ENCODE peak calls at places on chromosome 4, in nine cellular contexts. One of them, this sample, is unnamed.

GRCh38 chr4:82469776-82470345 is 39.5 kb downstream of the ENOPH1 start:
- DNase-seq in K562: no peak
- DNase-seq in thoracic aorta: no peak
- DNase-seq in IMR-90: peak
- DNase-seq in AG04450: peak
- DNase-seq in WERI-Rb-1: no peak
- DNase-seq in cardiac muscle cell: peak
- DNase-seq in left lung: no peak
- DNase-seq in right atrium auricular region: no peak
- DNase-seq in this sample: peak

GRCh38 chr4:168693750-168694470 is 197.1 kb downstream of the PALLD start:
- DNase-seq in thoracic aorta: no peak
- DNase-seq in AG04450: no peak
- DNase-seq in IMR-90: peak
- DNase-seq in cardiac muscle cell: no peak
- DNase-seq in WERI-Rb-1: no peak
- DNase-seq in left lung: no peak
- DNase-seq in right atrium auricular region: no peak
- DNase-seq in K562: no peak
- DNase-seq in this sample: no peak

GRCh38 chr4:10535900-10536299 is 78.7 kb upstream of the ZNF518B start:
- DNase-seq in WERI-Rb-1: no peak
- DNase-seq in thoracic aorta: no peak
- DNase-seq in K562: no peak
- DNase-seq in right atrium auricular region: no peak
- DNase-seq in IMR-90: no peak
- DNase-seq in cardiac muscle cell: no peak
- DNase-seq in AG04450: no peak
- DNase-seq in left lung: no peak
- DNase-seq in this sample: no peak

GRCh38 chr4:182917182-182918043 is at the start of gene DCTD:
- DNase-seq in thoracic aorta: no peak
- DNase-seq in left lung: peak
- DNase-seq in right atrium auricular region: peak
- DNase-seq in WERI-Rb-1: peak
- DNase-seq in AG04450: no peak
- DNase-seq in cardiac muscle cell: peak
- DNase-seq in K562: peak
- DNase-seq in IMR-90: peak
- DNase-seq in this sample: no peak

GRCh38 chr4:15466596-15466995 is 3.1 kb upstream of the CC2D2A start:
- DNase-seq in left lung: no peak
- DNase-seq in WERI-Rb-1: no peak
- DNase-seq in IMR-90: no peak
- DNase-seq in cardiac muscle cell: no peak
- DNase-seq in right atrium auricular region: no peak
- DNase-seq in AG04450: no peak
- DNase-seq in K562: no peak
- DNase-seq in thoracic aorta: no peak
- DNase-seq in this sample: no peak

GRCh38 chr4:106494066-106494465 is 125.5 kb upstream of the GIMD1 start:
- DNase-seq in left lung: no peak
- DNase-seq in thoracic aorta: no peak
- DNase-seq in IMR-90: peak
- DNase-seq in right atrium auricular region: no peak
- DNase-seq in K562: no peak
- DNase-seq in AG04450: no peak
- DNase-seq in WERI-Rb-1: no peak
- DNase-seq in cardiac muscle cell: no peak
- DNase-seq in this sample: no peak

GRCh38 chr4:153022233-153022632 is 86.1 kb downstream of the FHDC1 start:
- DNase-seq in IMR-90: no peak
- DNase-seq in K562: no peak
- DNase-seq in WERI-Rb-1: no peak
- DNase-seq in right atrium auricular region: no peak
- DNase-seq in cardiac muscle cell: no peak
- DNase-seq in thoracic aorta: no peak
- DNase-seq in left lung: no peak
- DNase-seq in AG04450: no peak
- DNase-seq in this sample: no peak

GRCh38 chr4:166143227-166143626 is 270.2 kb downstream of the TLL1 start:
- DNase-seq in cardiac muscle cell: peak
- DNase-seq in IMR-90: no peak
- DNase-seq in left lung: no peak
- DNase-seq in thoracic aorta: no peak
- DNase-seq in K562: no peak
- DNase-seq in WERI-Rb-1: no peak
- DNase-seq in right atrium auricular region: no peak
- DNase-seq in AG04450: no peak
- DNase-seq in this sample: no peak

GRCh38 chr4:38769441-38770210 is 13.2 kb downstream of the TLR10 start:
- DNase-seq in IMR-90: no peak
- DNase-seq in left lung: no peak
- DNase-seq in cardiac muscle cell: no peak
- DNase-seq in WERI-Rb-1: no peak
- DNase-seq in K562: no peak
- DNase-seq in AG04450: no peak
- DNase-seq in thoracic aorta: no peak
- DNase-seq in right atrium auricular region: no peak
- DNase-seq in this sample: no peak

GRCh38 chr4:99043346-99043745 is 45.2 kb downstream of the ADH5 start:
- DNase-seq in IMR-90: no peak
- DNase-seq in right atrium auricular region: no peak
- DNase-seq in cardiac muscle cell: peak
- DNase-seq in AG04450: no peak
- DNase-seq in K562: no peak
- DNase-seq in thoracic aorta: no peak
- DNase-seq in WERI-Rb-1: no peak
- DNase-seq in left lung: no peak
- DNase-seq in this sample: no peak

GRCh38 chr4:99052902-99053301 is 35.7 kb downstream of the ADH5 start:
- DNase-seq in AG04450: no peak
- DNase-seq in thoracic aorta: no peak
- DNase-seq in right atrium auricular region: no peak
- DNase-seq in IMR-90: peak
- DNase-seq in left lung: no peak
- DNase-seq in WERI-Rb-1: no peak
- DNase-seq in cardiac muscle cell: no peak
- DNase-seq in K562: no peak
- DNase-seq in this sample: no peak

DNA sequence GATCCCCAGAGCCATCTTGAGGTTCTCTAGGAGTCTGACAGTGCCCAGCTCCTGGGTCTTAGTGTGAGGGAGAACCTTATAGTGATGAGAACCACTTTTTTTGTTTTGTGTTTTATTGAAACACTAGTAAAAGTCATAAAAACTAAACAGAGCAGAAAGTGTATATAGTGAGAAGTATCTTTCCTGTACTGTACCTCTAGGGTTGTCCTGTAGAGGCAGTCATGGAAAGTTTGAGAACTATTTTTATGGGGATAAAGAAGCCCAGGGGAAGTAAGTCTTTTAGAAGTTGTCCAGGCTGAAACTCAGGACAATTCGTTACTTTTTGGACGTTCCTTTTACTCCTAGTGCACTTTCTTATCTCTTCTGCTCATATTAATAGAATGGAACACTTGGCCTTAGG is 40.9 kb downstream of the ADH5 start:
- DNase-seq in cardiac muscle cell: no peak
- DNase-seq in right atrium auricular region: no peak
- DNase-seq in WERI-Rb-1: no peak
- DNase-seq in left lung: no peak
- DNase-seq in AG04450: no peak
- DNase-seq in IMR-90: no peak
- DNase-seq in thoracic aorta: no peak
- DNase-seq in K562: no peak
- DNase-seq in this sample: no peak
- TF ChIP-seq CTCF in cardiac muscle cell: no peak
- TF ChIP-seq CTCF in right atrium auricular region: no peak
- TF ChIP-seq CTCF in WERI-Rb-1: no peak
- TF ChIP-seq CTCF in left lung: no peak
- TF ChIP-seq CTCF in AG04450: no peak
- TF ChIP-seq CTCF in IMR-90: no peak
- TF ChIP-seq CTCF in thoracic aorta: no peak
- TF ChIP-seq CTCF in K562: no peak
- TF ChIP-seq CTCF in this sample: peak

GRCh38 chr4:40190465-40190864 is 6.4 kb upstream of the RHOH start:
- DNase-seq in K562: no peak
- DNase-seq in AG04450: no peak
- DNase-seq in thoracic aorta: no peak
- DNase-seq in left lung: no peak
- DNase-seq in IMR-90: no peak
- DNase-seq in cardiac muscle cell: no peak
- DNase-seq in right atrium auricular region: no peak
- DNase-seq in WERI-Rb-1: no peak
- DNase-seq in this sample: no peak

GRCh38 chr4:40193018-40193571 is 3.7 kb upstream of the RHOH start:
- DNase-seq in cardiac muscle cell: no peak
- DNase-seq in thoracic aorta: no peak
- DNase-seq in AG04450: no peak
- DNase-seq in IMR-90: no peak
- DNase-seq in WERI-Rb-1: no peak
- DNase-seq in right atrium auricular region: no peak
- DNase-seq in left lung: no peak
- DNase-seq in K562: no peak
- DNase-seq in this sample: no peak

GRCh38 chr4:40190880-40191815 is 5.7 kb upstream of the RHOH start:
- DNase-seq in cardiac muscle cell: no peak
- DNase-seq in right atrium auricular region: no peak
- DNase-seq in AG04450: no peak
- DNase-seq in thoracic aorta: no peak
- DNase-seq in left lung: no peak
- DNase-seq in K562: no peak
- DNase-seq in WERI-Rb-1: no peak
- DNase-seq in IMR-90: no peak
- DNase-seq in this sample: no peak

GRCh38 chr4:40193578-40193977 is 3.3 kb upstream of the RHOH start:
- DNase-seq in IMR-90: no peak
- DNase-seq in cardiac muscle cell: no peak
- DNase-seq in thoracic aorta: no peak
- DNase-seq in left lung: no peak
- DNase-seq in K562: no peak
- DNase-seq in right atrium auricular region: no peak
- DNase-seq in WERI-Rb-1: peak
- DNase-seq in AG04450: no peak
- DNase-seq in this sample: no peak

DNA sequence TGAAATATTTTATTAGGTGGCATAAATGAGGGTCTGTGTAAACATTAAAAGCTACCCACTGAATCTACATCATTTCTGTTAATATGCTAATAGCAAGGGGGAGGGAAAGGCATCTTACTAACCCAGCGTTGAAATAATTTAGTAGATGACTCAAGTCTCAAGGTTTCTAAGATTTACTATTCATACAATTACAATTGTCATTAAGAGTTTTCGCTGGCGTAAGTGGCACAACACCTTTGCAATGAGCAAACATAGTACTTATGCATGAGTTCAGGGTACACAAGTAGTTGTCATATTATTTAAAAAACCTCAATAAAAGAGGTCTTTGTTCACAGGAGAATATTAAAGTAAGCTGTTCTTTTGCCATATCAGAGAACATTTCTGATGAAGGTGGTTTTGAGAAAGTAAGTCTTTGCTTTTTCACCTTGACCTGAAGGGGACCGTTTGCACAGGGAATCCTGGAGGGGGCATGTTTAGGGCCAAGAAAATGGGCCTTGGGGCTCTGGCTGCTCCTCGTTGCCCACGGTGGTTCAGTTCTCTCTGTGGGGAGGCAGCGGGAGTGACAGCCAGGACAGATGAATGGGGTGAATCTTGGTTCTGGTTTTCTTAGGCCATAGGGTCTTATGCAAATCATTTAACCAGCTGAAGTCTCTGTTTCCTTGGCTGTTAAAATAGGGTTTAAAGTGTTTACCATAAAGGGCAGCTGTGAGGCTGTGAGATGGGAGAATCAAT is 4.4 kb upstream of the RHOH start:
- DNase-seq in K562: no peak
- DNase-seq in IMR-90: no peak
- DNase-seq in cardiac muscle cell: no peak
- DNase-seq in AG04450: no peak
- DNase-seq in WERI-Rb-1: no peak
- DNase-seq in left lung: no peak
- DNase-seq in right atrium auricular region: no peak
- DNase-seq in thoracic aorta: no peak
- DNase-seq in this sample: no peak
- H3K4me3 ChIP-seq in K562: no peak
- H3K4me3 ChIP-seq in IMR-90: no peak
- H3K4me3 ChIP-seq in cardiac muscle cell: no peak
- H3K4me3 ChIP-seq in AG04450: no peak
- H3K4me3 ChIP-seq in WERI-Rb-1: no peak
- H3K4me3 ChIP-seq in left lung: no peak
- H3K4me3 ChIP-seq in right atrium auricular region: no peak
- H3K4me3 ChIP-seq in thoracic aorta: no peak
- H3K4me3 ChIP-seq in this sample: no peak

DNA sequence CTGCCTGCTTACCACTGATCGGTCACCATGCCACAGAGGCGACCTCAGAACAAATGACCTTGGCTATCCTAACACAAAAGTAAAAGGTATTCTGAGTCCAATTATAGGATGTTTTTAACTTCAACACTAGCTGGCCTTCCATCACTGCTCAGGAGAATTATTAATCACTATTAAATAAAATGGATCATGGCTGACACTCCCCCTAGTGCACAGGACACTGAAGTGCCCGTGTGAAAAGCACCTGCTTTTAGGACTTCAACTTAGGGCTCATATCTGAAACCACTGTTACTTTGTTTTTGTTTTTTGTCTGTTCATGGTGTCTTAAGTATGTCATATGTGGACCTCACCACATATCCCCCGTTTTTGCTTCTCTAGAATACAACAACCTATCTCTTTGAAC is 33.9 kb downstream of the STX18 start:
- DNase-seq in IMR-90: no peak
- DNase-seq in thoracic aorta: no peak
- DNase-seq in right atrium auricular region: no peak
- DNase-seq in K562: peak
- DNase-seq in left lung: no peak
- DNase-seq in WERI-Rb-1: no peak
- DNase-seq in AG04450: no peak
- DNase-seq in cardiac muscle cell: no peak
- DNase-seq in this sample: no peak
- TF ChIP-seq CTCF in IMR-90: peak
- TF ChIP-seq CTCF in thoracic aorta: no peak
- TF ChIP-seq CTCF in right atrium auricular region: peak
- TF ChIP-seq CTCF in K562: peak
- TF ChIP-seq CTCF in left lung: no peak
- TF ChIP-seq CTCF in WERI-Rb-1: peak
- TF ChIP-seq CTCF in AG04450: peak
- TF ChIP-seq CTCF in cardiac muscle cell: peak
- TF ChIP-seq CTCF in this sample: peak

DNA sequence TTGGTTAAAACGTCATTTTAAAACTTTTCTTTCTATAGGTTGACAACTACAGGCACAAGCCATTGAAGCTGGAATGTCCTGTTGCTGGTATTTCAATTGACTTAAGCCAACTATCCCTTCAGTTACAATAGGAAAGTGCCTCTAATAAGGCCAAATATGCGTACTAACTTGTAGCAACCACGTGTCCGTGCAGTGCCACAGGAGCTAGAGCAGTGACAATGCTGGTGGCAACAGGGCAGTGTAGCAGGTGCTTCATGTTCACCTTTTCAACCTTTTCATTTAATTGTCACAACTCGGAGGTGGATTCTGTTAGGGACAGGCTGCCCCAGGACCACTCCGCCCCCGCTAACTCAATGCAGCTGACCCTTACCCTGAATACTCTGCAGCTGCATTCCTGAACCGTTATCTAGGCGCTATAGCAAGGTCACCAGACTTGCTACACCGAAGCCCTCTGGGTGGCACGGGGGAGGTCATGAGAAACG is 37.7 kb downstream of the ERVMER34-1 start:
- DNase-seq in IMR-90: peak
- DNase-seq in K562: no peak
- DNase-seq in cardiac muscle cell: peak
- DNase-seq in thoracic aorta: no peak
- DNase-seq in left lung: no peak
- DNase-seq in WERI-Rb-1: no peak
- DNase-seq in AG04450: no peak
- DNase-seq in right atrium auricular region: no peak
- DNase-seq in this sample: no peak
- H3K4me3 ChIP-seq in IMR-90: peak
- H3K4me3 ChIP-seq in K562: peak
- H3K4me3 ChIP-seq in cardiac muscle cell: peak
- H3K4me3 ChIP-seq in thoracic aorta: peak
- H3K4me3 ChIP-seq in left lung: peak
- H3K4me3 ChIP-seq in WERI-Rb-1: no peak
- H3K4me3 ChIP-seq in AG04450: peak
- H3K4me3 ChIP-seq in right atrium auricular region: peak
- H3K4me3 ChIP-seq in this sample: peak